ENCODE peak calls at places on chromosomes 16 and 17, in eight cellular contexts. I is psoas muscle, D is hepatocyte, L is brain microvascular endothelial cell, K is left lung, U is heart right ventricle, F is cardiac muscle cell, Q is WERI-Rb-1. J is an unnamed sample. For H3K27me3, the result is how much of the 10 kb centered on the place peaks cover.

GRCh38 chr16:31504159-31504558 is 4.0 kb downstream of the RUSF1 start:
- DNase-seq in D (no peak), K (no peak), F (no peak), L (no peak), Q (no peak), I (no peak), U (no peak), J (no peak)

GRCh38 chr17:8192070-8192815 is 2.3 kb upstream of the BORCS6 start:
- DNase-seq in U (peak), K (peak), L (peak), D (peak), F (peak), I (peak), Q (no peak), J (peak)

GRCh38 chr16:23679274-23679985 is 741 bp downstream of the PLK1 start:
- DNase-seq in Q (peak), L (peak), F (peak), D (peak), I (no peak), U (no peak), K (peak), J (no peak)

GRCh38 chr16:56288019-56288418 is 96.7 kb downstream of the GNAO1 start:
- DNase-seq in U (no peak), K (no peak), Q (no peak), F (no peak), L (no peak), I (no peak), D (no peak), J (no peak)

GRCh38 chr16:3074860-3075545 is 9.6 kb downstream of the IL32 start:
- DNase-seq in I (peak), U (no peak), L (no peak), D (no peak), K (no peak), F (no peak), Q (no peak), J (no peak)

GRCh38 chr16:23504453-23505179 is 5.7 kb downstream of the GGA2 start:
- DNase-seq in I (peak), Q (no peak), D (peak), L (peak), U (peak), K (peak), F (peak), J (peak)

GRCh38 chr17:82007228-82007494 is 15.5 kb downstream of the CENPX start:
- DNase-seq in I (no peak), K (no peak), D (no peak), L (no peak), Q (no peak), F (no peak), U (no peak), J (no peak)

GRCh38 chr17:17511971-17512858 is 16.0 kb upstream of the RASD1 start:
- DNase-seq in U (no peak), D (peak), Q (no peak), F (no peak), K (no peak), I (peak), L (peak), J (no peak)

GRCh38 chr17:48791128-48792032 is 25.6 kb downstream of the TTLL6 start:
- DNase-seq in K (peak), U (peak), Q (peak), D (peak), F (peak), I (peak), L (peak), J (peak)

GRCh38 chr17:28154242-28154641 is 111.8 kb downstream of the NLK start:
- DNase-seq in L (no peak), Q (no peak), I (no peak), F (no peak), D (no peak), K (no peak), U (no peak), J (no peak)

GRCh38 chr17:5329784-5330557 is 47.9 kb downstream of the RABEP1 start:
- DNase-seq in Q (no peak), D (no peak), L (no peak), I (no peak), U (no peak), F (no peak), K (no peak), J (no peak)

GRCh38 chr17:71741836-71742235 is 379.0 kb upstream of the SOX9 start:
- DNase-seq in I (no peak), Q (no peak), U (no peak), D (no peak), K (no peak), F (no peak), L (no peak), J (no peak)

GRCh38 chr16:64098451-64098850 is 1023.4 kb downstream of the CDH11 start:
- DNase-seq in K (no peak), D (no peak), F (no peak), U (no peak), I (no peak), L (no peak), Q (no peak), J (no peak)

GRCh38 chr17:82812058-82812457 is 27.8 kb downstream of the ZNF750 start:
- DNase-seq in F (no peak), Q (no peak), L (no peak), D (no peak), K (no peak), I (peak), U (no peak), J (no peak)

GRCh38 chr17:76327689-76328088 is 19.6 kb upstream of the QRICH2 start:
- DNase-seq in F (no peak), L (no peak), U (no peak), I (no peak), D (no peak), K (peak), Q (no peak), J (no peak)

GRCh38 chr17:33273743-33274410 is 19.2 kb downstream of the ASIC2 start:
- DNase-seq in I (no peak), U (no peak), F (no peak), Q (no peak), K (no peak), D (no peak), L (no peak), J (no peak)

GRCh38 chr17:81999975-82000802 is 22.5 kb downstream of the CENPX start:
- DNase-seq in U (peak), I (no peak), Q (no peak), D (no peak), L (no peak), F (no peak), K (no peak), J (no peak)

GRCh38 chr16:69744363-69745231 is 10.1 kb downstream of the NOB1 start:
- DNase-seq in U (no peak), Q (no peak), I (no peak), D (no peak), K (no peak), F (no peak), L (no peak), J (no peak)

GRCh38 chr16:66267287-66268137 is 99.0 kb upstream of the CDH5 start:
- DNase-seq in L (no peak), D (no peak), F (no peak), U (no peak), I (no peak), K (no peak), Q (no peak), J (no peak)

GRCh38 chr17:46764709-46765401 is 53.6 kb downstream of the WNT3 start:
- DNase-seq in K (peak), F (no peak), U (peak), I (peak), D (no peak), Q (no peak), L (peak), J (no peak)

GRCh38 chr17:73598131-73598680 is 46.0 kb downstream of the SDK2 start:
- DNase-seq in L (no peak), F (no peak), U (no peak), I (no peak), Q (no peak), K (no peak), D (no peak), J (no peak)

GRCh38 chr17:41678411-41678906 is 10.2 kb upstream of the EIF1 start:
- DNase-seq in L (no peak), U (no peak), F (no peak), I (peak), Q (no peak), D (no peak), K (no peak), J (no peak)

GRCh38 chr17:29867643-29868181 is 62.3 kb downstream of the SSH2 start:
- DNase-seq in U (no peak), Q (no peak), F (peak), D (no peak), I (no peak), L (no peak), K (no peak), J (no peak)
- TF ChIP-seq CTCF in U (peak), Q (no peak), F (peak), D (peak), I (peak), L (no peak), K (no peak), J (no peak)

GRCh38 chr17:38733315-38734234 is 3.4 kb downstream of the CISD3 start:
- DNase-seq in U (no peak), D (no peak), Q (peak), L (no peak), I (peak), K (no peak), F (no peak), J (no peak)

GRCh38 chr17:38738007-38738662 is 8.0 kb downstream of the CISD3 start:
- DNase-seq in L (no peak), U (no peak), I (no peak), D (no peak), K (no peak), Q (no peak), F (no peak), J (no peak)

GRCh38 chr17:38734235-38734633 is 4.1 kb downstream of the CISD3 start:
- DNase-seq in K (no peak), L (no peak), I (peak), Q (no peak), U (no peak), F (no peak), D (no peak), J (no peak)

GRCh38 chr17:38732376-38733314 is 2.5 kb downstream of the CISD3 start:
- DNase-seq in L (no peak), D (no peak), F (no peak), U (no peak), K (no peak), I (no peak), Q (no peak), J (no peak)

GRCh38 chr17:38735161-38735997 is 5.2 kb downstream of the CISD3 start:
- DNase-seq in L (no peak), K (peak), I (peak), Q (peak), D (peak), U (peak), F (peak), J (peak)
- H3K27ac ChIP-seq in L (no peak), K (no peak), I (no peak), Q (no peak), D (no peak), U (no peak), F (no peak), J (peak)

GRCh38 chr17:67024736-67025135 is 19.6 kb upstream of the CACNG1 start:
- DNase-seq in Q (no peak), L (no peak), K (no peak), U (no peak), D (no peak), I (no peak), F (no peak), J (no peak)
- H3K27me3 ChIP-seq in Q (under half), L (under half), K (under half), U (under half), D (under half), I (under half), F (under half), J (under half)

GRCh38 chr17:57017625-57018024 is 39.7 kb downstream of the SCPEP1 start:
- DNase-seq in F (no peak), U (no peak), L (no peak), Q (no peak), D (no peak), I (no peak), K (no peak), J (no peak)
- TF ChIP-seq CTCF in F (no peak), U (no peak), L (no peak), Q (no peak), D (no peak), I (no peak), K (no peak), J (no peak)

GRCh38 chr16:88591577-88592021 is 21.4 kb downstream of the ZC3H18 start:
- DNase-seq in D (no peak), L (no peak), Q (no peak), U (no peak), K (peak), F (no peak), I (peak), J (no peak)
- H3K27ac ChIP-seq in D (no peak), L (no peak), Q (no peak), U (no peak), K (peak), F (no peak), I (no peak), J (no peak)

GRCh38 chr17:31663576-31663975 is 195.5 kb downstream of the COPRS start:
- DNase-seq in F (no peak), D (no peak), K (no peak), L (no peak), I (no peak), U (no peak), Q (no peak), J (no peak)
- H3K27me3 ChIP-seq in F (under half), D (under half), K (under half), L (under half), I (under half), U (under half), Q (under half), J (under half)